ENCODE peak calls at places on chromosomes 6 and 20, in seven cellular contexts. Z, P, W, F, K, T and J are unnamed samples.
A peak's percentile ranks its signal among the peaks of the same experiment; 100 is the strongest.

GRCh38 chr6:102114402-102114801 is 720.9 kb downstream of the GRIK2 start:
- DNase-seq in Z (no peak), P (no peak), W (no peak), F (peak; percentile 45), K (no peak), T (no peak), J (no peak)

GRCh38 chr6:30964075-30964474 is 19.4 kb upstream of the MUC21 start:
- DNase-seq in Z (no peak), P (no peak), W (no peak), F (no peak), K (no peak), T (no peak), J (no peak)

GRCh38 chr20:32685541-32686529 is 12.1 kb upstream of the C20orf203 start:
- DNase-seq in Z (peak; percentile 93), P (no peak), W (no peak), F (no peak), K (no peak), T (no peak), J (no peak)

GRCh38 chr6:127554435-127555006 is 22.5 kb upstream of the C6orf58 start:
- DNase-seq in Z (peak; percentile 27), P (no peak), W (no peak), F (peak; percentile 39), K (peak; percentile 33), T (no peak), J (no peak)

GRCh38 chr6:196543-196942 is 95.7 kb upstream of the DUSP22 start:
- DNase-seq in Z (no peak), P (no peak), W (no peak), F (no peak), K (no peak), T (no peak), J (no peak)

GRCh38 chr20:24046905-24047304 is 58.3 kb upstream of the GGTLC1 start:
- DNase-seq in Z (no peak), P (no peak), W (no peak), F (no peak), K (no peak), T (no peak), J (no peak)

GRCh38 chr20:22232473-22232872 is 351.9 kb downstream of the FOXA2 start:
- DNase-seq in Z (no peak), P (no peak), W (no peak), F (no peak), K (no peak), T (no peak), J (no peak)

GRCh38 chr6:105619971-105620741 is 217.3 kb upstream of the PREP start:
- DNase-seq in Z (no peak), P (no peak), W (no peak), F (no peak), K (no peak), T (no peak), J (no peak)

GRCh38 chr6:97963148-97963680 is 680.2 kb upstream of the MMS22L start:
- DNase-seq in Z (no peak), P (no peak), W (no peak), F (no peak), K (no peak), T (no peak), J (no peak)

GRCh38 chr6:108027054-108027453 is 47.5 kb downstream of the OSTM1 start:
- DNase-seq in Z (no peak), P (no peak), W (no peak), F (no peak), K (no peak), T (no peak), J (no peak)

GRCh38 chr6:148617522-148617921 is 129.3 kb upstream of the UST start:
- DNase-seq in Z (peak; percentile 56), P (no peak), W (no peak), F (no peak), K (no peak), T (no peak), J (no peak)

GRCh38 chr6:140871911-140872310 is 1260.8 kb upstream of the GJE1 start:
- DNase-seq in Z (peak; percentile 83), P (no peak), W (no peak), F (no peak), K (no peak), T (no peak), J (no peak)

GRCh38 chr6:44016131-44016870 is 111.0 kb downstream of the MRPL14 start:
- DNase-seq in Z (peak; percentile 75), P (no peak), W (no peak), F (no peak), K (no peak), T (no peak), J (no peak)

GRCh38 chr6:102127253-102127652 is 733.7 kb downstream of the GRIK2 start:
- DNase-seq in Z (no peak), P (no peak), W (no peak), F (no peak), K (no peak), T (no peak), J (no peak)

GRCh38 chr20:43916875-43917371 is 2.3 kb downstream of the TOX2 start:
- DNase-seq in Z (peak; percentile 45), P (no peak), W (no peak), F (no peak), K (no peak), T (no peak), J (no peak)

GRCh38 chr6:15763364-15763763 is 100.5 kb upstream of the DTNBP1 start:
- DNase-seq in Z (no peak), P (no peak), W (no peak), F (no peak), K (no peak), T (no peak), J (no peak)

GRCh38 chr6:1053587-1053986 is 258.3 kb upstream of the FOXQ1 start:
- DNase-seq in Z (no peak), P (no peak), W (no peak), F (no peak), K (no peak), T (no peak), J (no peak)

GRCh38 chr6:141309295-141309694 is 823.4 kb upstream of the GJE1 start:
- DNase-seq in Z (no peak), P (no peak), W (no peak), F (no peak), K (no peak), T (no peak), J (no peak)

GRCh38 chr6:41386594-41386993 is 51.2 kb downstream of the NCR2 start:
- DNase-seq in Z (no peak), P (no peak), W (no peak), F (no peak), K (no peak), T (no peak), J (no peak)

GRCh38 chr6:414447-414846 is 22.9 kb downstream of the IRF4 start:
- DNase-seq in Z (no peak), P (no peak), W (no peak), F (no peak), K (no peak), T (no peak), J (no peak)

GRCh38 chr20:9978395-9979004 is 56.3 kb upstream of the ANKEF1 start:
- DNase-seq in Z (peak; percentile 89), P (peak; percentile 15), W (peak; percentile 35), F (peak; percentile 74), K (peak; percentile 63), T (no peak), J (peak; percentile 36)

DNA sequence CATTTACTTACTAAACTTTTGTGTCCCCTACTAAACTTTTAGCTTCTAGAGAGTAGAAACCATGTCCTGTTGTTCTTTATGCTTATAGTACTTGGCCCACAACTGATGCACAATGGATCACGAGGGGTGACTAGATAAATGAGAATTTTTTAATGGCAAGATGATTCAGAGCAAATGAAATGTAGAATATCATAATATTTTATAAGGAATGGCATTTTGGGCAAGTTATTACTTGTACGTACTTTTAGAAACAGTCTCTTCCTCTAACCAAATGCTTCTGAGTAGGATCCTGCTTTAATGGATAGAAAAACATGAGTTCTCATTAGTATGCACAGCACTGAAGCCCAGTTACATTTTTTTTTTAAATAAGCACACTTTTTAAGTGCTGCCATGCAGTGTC is 336.3 kb downstream of the NRN1 start:
- DNase-seq in Z (no peak), P (no peak), W (no peak), F (no peak), K (no peak), T (no peak), J (no peak)
- H3K4me1 ChIP-seq in Z (peaks cover 22% of the 10 kb centered on the region), P (no peaks in the 10 kb centered on the region), W (peaks cover 63% of the 10 kb centered on the region), F (peaks cover 25% of the 10 kb centered on the region), K (no peaks in the 10 kb centered on the region), T (no peaks in the 10 kb centered on the region), J (peaks cover 7% of the 10 kb centered on the region)

GRCh38 chr6:116395647-116396046 is 24.9 kb downstream of the DSE start:
- DNase-seq in Z (no peak), P (no peak), W (no peak), F (no peak), K (no peak), T (no peak), J (no peak)
- H3K4me1 ChIP-seq in Z (peaks cover 22% of the 10 kb centered on the region), P (no peaks in the 10 kb centered on the region), W (no peaks in the 10 kb centered on the region), F (no peaks in the 10 kb centered on the region), K (peaks cover 15% of the 10 kb centered on the region), T (no peaks in the 10 kb centered on the region), J (no peaks in the 10 kb centered on the region)

DNA sequence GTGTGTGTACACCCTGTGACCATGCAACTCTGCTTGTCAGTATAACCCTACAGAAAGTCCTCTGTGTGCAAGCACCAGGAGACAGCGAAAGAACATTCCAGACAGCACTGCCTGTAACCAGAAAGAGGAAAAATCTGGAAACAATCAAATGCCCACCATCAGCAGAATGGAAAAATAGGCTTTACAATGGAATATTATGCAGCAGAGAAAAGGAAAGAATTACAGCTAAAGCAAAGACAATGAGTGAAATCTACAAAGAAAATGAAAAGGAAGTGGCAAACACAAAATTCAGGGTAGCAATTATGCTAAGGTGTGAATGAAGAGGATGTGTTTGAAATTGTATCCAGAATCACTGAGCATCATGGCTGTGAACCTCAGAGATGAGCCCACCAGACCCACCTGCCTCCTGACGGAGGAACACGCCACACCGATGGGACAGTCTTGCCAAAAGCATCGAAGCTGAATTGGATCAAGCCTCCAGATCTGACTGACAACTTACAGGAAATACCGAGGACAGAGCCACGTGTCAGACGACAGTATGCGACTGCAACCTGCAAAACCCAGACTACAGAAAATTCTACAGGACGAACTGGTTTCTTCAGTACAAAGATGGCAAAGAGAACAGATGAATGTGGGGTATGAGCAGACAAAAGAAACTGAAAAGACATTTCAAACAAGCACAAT is 133.2 kb downstream of the NFATC2 start:
- DNase-seq in Z (no peak), P (no peak), W (no peak), F (no peak), K (no peak), T (no peak), J (no peak)
- H3K4me1 ChIP-seq in Z (peaks cover 8% of the 10 kb centered on the region), P (peaks cover 8% of the 10 kb centered on the region), W (peaks cover 18% of the 10 kb centered on the region), F (peaks cover 6% of the 10 kb centered on the region), K (no peaks in the 10 kb centered on the region), T (no peaks in the 10 kb centered on the region), J (peaks cover 36% of the 10 kb centered on the region)

DNA sequence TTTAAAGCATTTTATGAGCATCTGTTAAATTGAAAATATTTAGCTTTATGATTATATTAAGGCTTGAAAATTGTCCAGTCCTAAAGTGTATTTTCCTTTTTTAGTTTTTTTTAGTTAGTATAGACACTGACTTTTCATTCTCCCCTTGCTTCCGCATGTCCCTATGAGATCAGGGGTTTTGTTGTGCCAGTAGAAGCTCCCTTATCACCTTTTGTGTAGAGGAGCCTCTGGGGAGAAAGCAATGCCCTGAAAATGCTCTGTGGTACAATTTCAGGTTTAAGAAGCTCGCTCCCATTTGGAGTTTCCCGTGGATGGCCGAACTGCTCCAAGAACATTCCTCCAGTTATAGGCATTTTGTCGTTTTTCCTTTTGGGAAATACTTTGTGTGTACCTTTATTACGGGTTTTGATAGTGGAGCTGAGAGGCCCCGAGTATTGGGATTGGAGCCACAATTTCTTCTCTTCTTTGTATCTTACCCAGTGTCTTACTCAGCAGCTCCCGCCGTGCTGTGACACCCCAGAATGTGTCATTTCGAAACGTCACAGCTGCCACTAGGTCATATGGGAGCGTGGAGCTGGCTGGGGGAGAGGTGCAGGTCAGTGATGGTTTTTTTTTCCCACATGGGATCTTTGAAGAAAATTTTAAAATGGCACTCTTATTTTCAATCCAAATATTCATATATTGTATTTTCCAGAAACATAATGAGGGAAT is 49.9 kb downstream of the RPRD1B start:
- DNase-seq in Z (peak; percentile 54), P (no peak), W (no peak), F (no peak), K (no peak), T (no peak), J (no peak)
- H3K4me1 ChIP-seq in Z (peaks cover 30% of the 10 kb centered on the region), P (peaks cover 15% of the 10 kb centered on the region), W (no peaks in the 10 kb centered on the region), F (peaks cover 37% of the 10 kb centered on the region), K (peaks cover 9% of the 10 kb centered on the region), T (no peaks in the 10 kb centered on the region), J (no peaks in the 10 kb centered on the region)